ENCODE peak calls at places on chromosome 14, in seven cellular contexts. C is psoas muscle; L is tibial nerve; G is brain microvascular endothelial cell; N is HCT116; Z is transverse colon; R is CD4-positive, alpha-beta T cell. W is an unnamed sample.

GRCh38 chr14:72708708-72709475 is 185.0 kb downstream of the DPF3 start:
- DNase-seq in C (no peak), L (no peak), G (no peak), N (peak), Z (no peak), R (no peak), W (no peak)

GRCh38 chr14:38662781-38663180 is 406.9 kb upstream of the CLEC14A start:
- DNase-seq in C (no peak), L (no peak), G (no peak), N (no peak), Z (no peak), R (no peak), W (no peak)

GRCh38 chr14:65277027-65277426 is 135.5 kb upstream of the FUT8 start:
- DNase-seq in C (no peak), L (no peak), G (no peak), N (no peak), Z (no peak), R (no peak), W (peak)

GRCh38 chr14:90645842-90646443 is 170.3 kb downstream of the TTC7B start:
- DNase-seq in C (no peak), L (no peak), G (peak), N (peak), Z (no peak), R (no peak), W (peak)

GRCh38 chr14:104772707-104773504 is 20.0 kb downstream of the SIVA1 start:
- DNase-seq in C (no peak), L (no peak), G (no peak), N (no peak), Z (no peak), R (no peak), W (no peak)

GRCh38 chr14:104326848-104327247 is 188.5 kb downstream of the KIF26A start:
- DNase-seq in C (no peak), L (no peak), G (no peak), N (no peak), Z (no peak), R (no peak), W (no peak)

GRCh38 chr14:105908481-105908911 is 382.1 kb downstream of the TMEM121 start:
- DNase-seq in C (no peak), L (no peak), G (no peak), N (no peak), Z (peak), R (no peak), W (no peak)

GRCh38 chr14:60561845-60562746 is 53.1 kb downstream of the SIX6 start:
- DNase-seq in C (peak), L (no peak), G (peak), N (peak), Z (peak), R (no peak), W (peak)

GRCh38 chr14:105056303-105056831 is 8.9 kb downstream of the GPR132 start:
- DNase-seq in C (peak), L (no peak), G (no peak), N (no peak), Z (no peak), R (no peak), W (no peak)

GRCh38 chr14:60249321-60250251 is 565 bp downstream of the PPM1A start:
- DNase-seq in C (peak), L (peak), G (peak), N (peak), Z (peak), R (peak), W (no peak)

GRCh38 chr14:33287204-33287603 is 348.5 kb downstream of the NPAS3 start:
- DNase-seq in C (no peak), L (no peak), G (peak), N (no peak), Z (peak), R (no peak), W (no peak)

GRCh38 chr14:95515080-95515489 is 1.4 kb downstream of the SYNE3 start:
- DNase-seq in C (peak), L (no peak), G (no peak), N (no peak), Z (no peak), R (no peak), W (no peak)

GRCh38 chr14:50797250-50798047 is 33.5 kb downstream of the NIN start:
- DNase-seq in C (no peak), L (no peak), G (no peak), N (no peak), Z (no peak), R (no peak), W (no peak)

GRCh38 chr14:98704441-98704840 is 567.6 kb downstream of the BCL11B start:
- DNase-seq in C (no peak), L (no peak), G (no peak), N (no peak), Z (peak), R (no peak), W (no peak)

GRCh38 chr14:49828640-49829039 is 23.9 kb downstream of the NEMF start:
- DNase-seq in C (no peak), L (no peak), G (no peak), N (no peak), Z (no peak), R (no peak), W (no peak)

GRCh38 chr14:102901633-102902032 is 20.8 kb upstream of the AMN start:
- DNase-seq in C (no peak), L (no peak), G (no peak), N (no peak), Z (peak), R (no peak), W (no peak)

GRCh38 chr14:32654106-32654505 is 284.6 kb upstream of the NPAS3 start:
- DNase-seq in C (no peak), L (no peak), G (no peak), N (no peak), Z (no peak), R (no peak), W (no peak)

GRCh38 chr14:58882577-58883018 is 244.8 kb downstream of the DACT1 start:
- DNase-seq in C (no peak), L (no peak), G (peak), N (no peak), Z (no peak), R (no peak), W (no peak)

GRCh38 chr14:44170099-44170498 is 337.0 kb downstream of the FSCB start:
- DNase-seq in C (no peak), L (no peak), G (no peak), N (no peak), Z (no peak), R (no peak), W (no peak)

GRCh38 chr14:75437201-75438143 is 9.7 kb downstream of the JDP2 start:
- DNase-seq in C (no peak), L (no peak), G (no peak), N (no peak), Z (no peak), R (no peak), W (no peak)

GRCh38 chr14:51304956-51305355 is 64.9 kb downstream of the TMX1 start:
- DNase-seq in C (no peak), L (no peak), G (peak), N (no peak), Z (no peak), R (no peak), W (peak)

GRCh38 chr14:102504302-102504950 is 5.2 kb downstream of the ANKRD9 start:
- DNase-seq in C (no peak), L (no peak), G (no peak), N (no peak), Z (no peak), R (no peak), W (no peak)

GRCh38 chr14:34496679-34497513 is 34.9 kb upstream of the SPTSSA start:
- DNase-seq in C (peak), L (peak), G (peak), N (peak), Z (peak), R (no peak), W (peak)

GRCh38 chr14:22845103-22845394 is 8.7 kb downstream of the MMP14 start:
- DNase-seq in C (no peak), L (no peak), G (no peak), N (no peak), Z (no peak), R (no peak), W (no peak)

GRCh38 chr14:44700184-44700583 is 193.1 kb upstream of the FSCB start:
- DNase-seq in C (no peak), L (no peak), G (no peak), N (no peak), Z (no peak), R (no peak), W (peak)

GRCh38 chr14:20866963-20867362 is 24.2 kb upstream of the RNASE3 start:
- DNase-seq in C (no peak), L (no peak), G (peak), N (peak), Z (no peak), R (no peak), W (peak)

GRCh38 chr14:89365071-89365801 is 51.8 kb downstream of the FOXN3 start:
- DNase-seq in C (no peak), L (no peak), G (no peak), N (no peak), Z (peak), R (peak), W (no peak)

GRCh38 chr14:70121521-70121920 is 67.2 kb downstream of the SLC8A3 start:
- DNase-seq in C (no peak), L (no peak), G (no peak), N (no peak), Z (no peak), R (no peak), W (no peak)

GRCh38 chr14:79965896-79966295 is 245.4 kb downstream of the DIO2 start:
- DNase-seq in C (no peak), L (no peak), G (no peak), N (no peak), Z (no peak), R (no peak), W (no peak)

GRCh38 chr14:64806202-64806861 is 73.4 kb downstream of the SPTB start:
- DNase-seq in C (peak), L (no peak), G (peak), N (no peak), Z (no peak), R (no peak), W (peak)

GRCh38 chr14:104383088-104383805 is 196.3 kb upstream of the C14orf180 start:
- DNase-seq in C (peak), L (no peak), G (no peak), N (no peak), Z (no peak), R (no peak), W (no peak)

GRCh38 chr14:105096206-105096875 is 31.1 kb upstream of the GPR132 start:
- DNase-seq in C (no peak), L (no peak), G (no peak), N (no peak), Z (no peak), R (no peak), W (no peak)

GRCh38 chr14:105888784-105889665 is 362.6 kb downstream of the TMEM121 start:
- DNase-seq in C (no peak), L (peak), G (no peak), N (no peak), Z (peak), R (no peak), W (no peak)

GRCh38 chr14:64812412-64812811 is 67.3 kb downstream of the SPTB start:
- DNase-seq in C (peak), L (no peak), G (no peak), N (peak), Z (peak), R (no peak), W (no peak)

GRCh38 chr14:102182190-102182589 is 42.5 kb downstream of the WDR20 start:
- DNase-seq in C (no peak), L (no peak), G (peak), N (no peak), Z (no peak), R (no peak), W (peak)

GRCh38 chr14:77248666-77249065 is 22.3 kb downstream of the NGB start:
- DNase-seq in C (peak), L (no peak), G (no peak), N (no peak), Z (no peak), R (no peak), W (peak)

GRCh38 chr14:77250927-77251326 is 20.1 kb downstream of the NGB start:
- DNase-seq in C (peak), L (no peak), G (no peak), N (no peak), Z (no peak), R (no peak), W (no peak)

GRCh38 chr14:77249286-77249685 is 21.7 kb downstream of the NGB start:
- DNase-seq in C (peak), L (no peak), G (no peak), N (no peak), Z (no peak), R (no peak), W (no peak)

GRCh38 chr14:77253333-77254190 is 17.4 kb downstream of the NGB start:
- DNase-seq in C (peak), L (no peak), G (no peak), N (no peak), Z (no peak), R (no peak), W (no peak)

DNA sequence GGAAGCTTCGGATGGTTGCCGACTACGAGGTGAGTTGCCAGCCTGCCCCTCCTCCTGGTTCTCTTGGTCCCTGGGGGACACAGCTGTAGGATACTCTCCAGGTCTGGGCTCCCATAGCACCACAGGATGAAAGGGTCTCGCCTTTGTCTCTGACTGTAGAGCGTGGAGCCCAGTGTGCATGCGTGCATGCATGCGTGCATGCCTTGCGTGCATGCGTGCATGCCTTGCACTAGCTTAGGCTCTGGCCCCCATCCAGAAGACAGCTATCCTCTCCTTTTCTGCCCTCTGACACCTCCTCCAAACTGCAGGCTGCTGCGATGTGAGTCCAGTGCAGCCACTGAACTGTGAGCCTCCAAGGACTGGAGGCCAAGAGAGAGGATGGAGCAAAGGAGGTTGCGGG is 19.1 kb downstream of the NGB start:
- DNase-seq in C (peak), L (no peak), G (no peak), N (no peak), Z (no peak), R (no peak), W (no peak)
- H3K27ac ChIP-seq in C (no peak), L (no peak), G (no peak), N (no peak), Z (no peak), R (no peak), W (no peak)

GRCh38 chr14:28609228-28609828 is 157.3 kb upstream of the FOXG1 start:
- DNase-seq in C (peak), L (peak), G (peak), N (peak), Z (peak), R (no peak), W (peak)
- H3K27ac ChIP-seq in C (no peak), L (no peak), G (no peak), N (no peak), Z (no peak), R (no peak), W (no peak)

GRCh38 chr14:97414718-97415098 is 617.5 kb downstream of the VRK1 start:
- DNase-seq in C (no peak), L (no peak), G (no peak), N (no peak), Z (no peak), R (no peak), W (no peak)
- H3K27ac ChIP-seq in C (no peak), L (no peak), G (no peak), N (no peak), Z (no peak), R (no peak), W (no peak)

GRCh38 chr14:68132722-68133121 is 313.1 kb downstream of the RAD51B start:
- DNase-seq in C (no peak), L (no peak), G (no peak), N (no peak), Z (no peak), R (no peak), W (no peak)
- H3K27ac ChIP-seq in C (no peak), L (no peak), G (no peak), N (peak), Z (no peak), R (no peak), W (no peak)

DNA sequence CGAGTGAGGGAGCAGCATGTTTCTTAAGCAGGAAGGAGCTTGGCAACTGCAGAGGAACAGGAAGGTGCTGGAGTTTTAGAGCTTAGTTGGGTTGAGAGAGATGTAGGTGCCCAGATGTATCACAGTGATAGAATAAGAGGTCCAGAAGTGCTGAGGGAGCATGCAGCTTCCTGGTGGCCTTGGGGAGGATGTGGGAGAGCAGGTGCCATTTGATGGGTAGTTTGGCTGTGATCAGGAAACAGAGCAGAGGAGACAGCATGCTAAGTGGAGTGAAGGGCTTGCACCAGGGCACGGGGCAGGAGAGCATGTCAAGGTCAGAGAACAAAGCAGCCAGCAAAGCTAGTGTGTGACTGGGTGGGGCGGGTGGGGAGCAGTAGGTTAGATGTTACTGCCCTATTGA is 74.8 kb downstream of the PAPOLA start:
- DNase-seq in C (no peak), L (no peak), G (no peak), N (no peak), Z (no peak), R (no peak), W (no peak)
- H3K27ac ChIP-seq in C (no peak), L (no peak), G (no peak), N (no peak), Z (no peak), R (no peak), W (no peak)

GRCh38 chr14:94408546-94409095 is 20.2 kb upstream of the SERPINA1 start:
- DNase-seq in C (no peak), L (no peak), G (no peak), N (no peak), Z (no peak), R (no peak), W (no peak)

GRCh38 chr14:94405481-94405880 is 17.1 kb upstream of the SERPINA1 start:
- DNase-seq in C (no peak), L (no peak), G (no peak), N (no peak), Z (no peak), R (no peak), W (no peak)

GRCh38 chr14:94407906-94408305 is 19.5 kb upstream of the SERPINA1 start:
- DNase-seq in C (no peak), L (no peak), G (no peak), N (no peak), Z (no peak), R (no peak), W (no peak)

GRCh38 chr14:94404561-94404960 is 16.2 kb upstream of the SERPINA1 start:
- DNase-seq in C (no peak), L (no peak), G (no peak), N (no peak), Z (no peak), R (no peak), W (no peak)

DNA sequence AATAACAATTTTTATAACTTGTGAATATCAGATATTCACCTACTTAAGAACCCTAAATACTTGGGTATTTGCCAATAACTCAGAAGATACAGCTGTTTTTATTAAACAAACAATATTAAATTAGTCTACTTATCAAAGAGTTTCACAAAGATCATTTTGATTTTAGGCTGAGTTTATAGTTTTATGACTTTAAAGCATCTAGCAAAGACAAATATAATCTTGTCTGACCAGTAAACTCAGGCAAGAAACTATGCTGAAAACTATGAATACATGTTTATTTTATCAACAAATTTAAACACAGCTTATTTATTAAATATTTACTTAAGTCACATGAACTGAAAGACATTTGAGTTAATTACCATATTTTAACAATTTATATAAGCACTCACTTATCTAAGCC is 18.5 kb upstream of the SERPINA1 start:
- DNase-seq in C (no peak), L (no peak), G (no peak), N (no peak), Z (no peak), R (no peak), W (no peak)
- H3K27ac ChIP-seq in C (no peak), L (no peak), G (no peak), N (no peak), Z (no peak), R (no peak), W (no peak)

GRCh38 chr14:100011568-100012325 is 53.5 kb upstream of the EVL start:
- DNase-seq in C (no peak), L (no peak), G (no peak), N (no peak), Z (no peak), R (no peak), W (no peak)
- H3K27ac ChIP-seq in C (no peak), L (no peak), G (no peak), N (no peak), Z (no peak), R (no peak), W (no peak)

W was measured in foreskin keratinocyte.